ENCODE peak calls at places on chromosomes 5 and 9, in four cellular contexts. I, N, S and O are unnamed samples. For H3K4me1 and H3K9me1, the result is how much of the 10 kb centered on the place peaks cover.

GRCh38 chr5:22852807-22853670 is at the start of gene CDH12:
- DNase-seq in N (no peak), S (no peak), I (no peak), O (no peak)

GRCh38 chr5:107875834-107876233 is 205.1 kb upstream of the EFNA5 start:
- DNase-seq in S (no peak), I (peak), N (no peak), O (no peak)

GRCh38 chr5:137752873-137753226 is 1.3 kb downstream of the HNRNPA0 start:
- DNase-seq in I (no peak), N (peak), S (peak), O (no peak)

GRCh38 chr9:71760901-71761300 is 7.4 kb downstream of the CEMIP2 start:
- DNase-seq in I (no peak), S (no peak), N (no peak), O (no peak)

GRCh38 chr5:126192226-126192625 is 231.0 kb upstream of the GRAMD2B start:
- DNase-seq in N (no peak), I (no peak), S (no peak), O (no peak)

GRCh38 chr5:172603425-172603824 is 37.6 kb upstream of the NEURL1B start:
- DNase-seq in N (no peak), S (no peak), I (peak), O (no peak)

GRCh38 chr5:42951169-42951846 is 88.8 kb downstream of the ANXA2R start:
- DNase-seq in S (no peak), I (peak), N (peak), O (no peak)

GRCh38 chr5:137400571-137400970 is 98.6 kb downstream of the SPOCK1 start:
- DNase-seq in N (no peak), S (no peak), I (no peak), O (no peak)

GRCh38 chr9:96859461-96860198 is 5.3 kb upstream of the ZNF782 start:
- DNase-seq in I (peak), S (no peak), N (no peak), O (peak)

GRCh38 chr9:682633-683508 is 158.6 kb upstream of the DMRT1 start:
- DNase-seq in S (no peak), I (peak), N (peak), O (no peak)

GRCh38 chr5:137734962-137735530 is 843 bp downstream of the KLHL3 start:
- DNase-seq in N (no peak), S (no peak), I (peak), O (no peak)

GRCh38 chr5:16856531-16856930 is 79.6 kb downstream of the MYO10 start:
- DNase-seq in S (no peak), N (no peak), I (peak), O (peak)

GRCh38 chr5:95664204-95664786 is 17.7 kb downstream of the RFESD start:
- DNase-seq in S (no peak), N (peak), I (peak), O (no peak)

GRCh38 chr5:9617739-9618504 is 12.2 kb downstream of the TAS2R1 start:
- DNase-seq in S (no peak), I (no peak), N (no peak), O (no peak)

GRCh38 chr5:103674739-103675138 is 112.2 kb upstream of the NUDT12 start:
- DNase-seq in S (no peak), I (peak), N (no peak), O (no peak)

GRCh38 chr5:137566118-137566541 is 67.0 kb upstream of the SPOCK1 start:
- DNase-seq in S (no peak), N (no peak), I (peak), O (no peak)

GRCh38 chr5:141883184-141883947 is 5.2 kb upstream of the PCDH1 start:
- DNase-seq in I (peak), N (peak), S (peak), O (no peak)

GRCh38 chr5:57698785-57699184 is 216.2 kb upstream of the ACTBL2 start:
- DNase-seq in I (no peak), S (no peak), N (peak), O (peak)

GRCh38 chr5:170269579-170269978 is 28.0 kb downstream of the LCP2 start:
- DNase-seq in S (no peak), I (no peak), N (peak), O (no peak)

GRCh38 chr9:119898316-119898715 is 529.1 kb upstream of the BRINP1 start:
- DNase-seq in N (no peak), I (no peak), S (no peak), O (no peak)

GRCh38 chr9:125190371-125190801 is 783 bp upstream of the PPP6C start:
- DNase-seq in S (no peak), I (no peak), N (no peak), O (no peak)

GRCh38 chr5:73443725-73444498 is 4.7 kb downstream of the FOXD1 start:
- DNase-seq in S (no peak), N (no peak), I (no peak), O (no peak)

GRCh38 chr5:36390640-36391039 is 88.9 kb upstream of the RANBP3L start:
- DNase-seq in N (no peak), S (no peak), I (no peak), O (no peak)

GRCh38 chr5:147782053-147783028 is at the start of gene JAKMIP2:
- DNase-seq in I (peak), S (peak), N (no peak), O (no peak)

GRCh38 chr9:123678038-123678877 is 251.7 kb downstream of the DENND1A start:
- DNase-seq in S (no peak), I (peak), N (peak), O (no peak)

GRCh38 chr9:17519761-17520160 is 59.1 kb upstream of the SH3GL2 start:
- DNase-seq in I (peak), N (peak), S (no peak), O (no peak)

GRCh38 chr5:78518365-78519197 is 130.0 kb downstream of the LHFPL2 start:
- DNase-seq in N (peak), S (no peak), I (peak), O (no peak)

GRCh38 chr9:94014066-94014654 is 59.0 kb upstream of the BARX1 start:
- DNase-seq in I (peak), S (peak), N (peak), O (no peak)

GRCh38 chr9:78601957-78602565 is 305.1 kb downstream of the PSAT1 start:
- DNase-seq in S (peak), I (peak), N (peak), O (peak)

GRCh38 chr5:148840531-148840930 is 14.1 kb downstream of the ADRB2 start:
- DNase-seq in S (no peak), N (no peak), I (peak), O (no peak)

GRCh38 chr5:147234825-147235635 is at the start of gene STK32A:
- DNase-seq in I (no peak), S (no peak), N (peak), O (no peak)

GRCh38 chr5:131225282-131225974 is 38.4 kb upstream of the CDC42SE2 start:
- DNase-seq in S (no peak), I (no peak), N (no peak), O (no peak)
- H3K4me1 ChIP-seq in S (under half), I (under half), N (under half), O (under half)

DNA sequence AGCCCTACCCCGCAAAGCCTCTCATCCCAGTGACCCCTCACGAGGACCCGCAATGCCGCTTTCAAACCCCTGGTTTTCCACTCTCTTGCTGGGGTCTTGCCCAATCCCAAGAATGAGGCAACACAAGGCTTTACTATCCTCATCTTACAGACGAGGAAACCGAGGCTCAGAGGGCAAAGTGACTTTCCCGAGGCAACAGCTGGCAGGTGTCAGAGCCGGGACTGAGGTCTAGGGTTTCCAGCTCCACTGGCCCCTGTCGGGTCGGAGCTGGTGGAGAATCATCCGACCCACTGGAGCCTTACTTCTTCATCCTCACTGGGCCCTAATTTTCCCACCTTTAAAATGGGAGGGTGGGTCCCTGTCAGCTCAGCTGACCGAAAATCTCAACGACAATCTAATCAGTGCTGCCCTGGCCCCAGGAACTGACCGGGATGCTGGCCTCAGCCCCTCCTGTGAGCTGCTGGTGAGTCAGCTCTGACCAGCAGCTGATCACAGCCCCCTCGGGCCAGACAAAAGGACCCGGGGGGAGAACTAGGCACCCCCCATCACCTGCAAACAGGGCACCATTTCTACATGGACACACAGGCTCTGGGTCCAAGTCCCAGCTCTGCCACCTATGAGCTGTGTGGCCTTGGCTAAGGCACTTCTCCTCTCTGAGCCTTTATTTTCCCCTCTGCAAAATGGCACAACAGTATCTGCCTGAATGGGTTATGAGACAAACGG is 72.7 kb upstream of the STXBP1 start:
- DNase-seq in S (peak), I (peak), N (peak), O (no peak)
- H3K9me1 ChIP-seq in S (under half), I (under half), N (under half), O (under half)

GRCh38 chr9:38046669-38047300 is 22.2 kb downstream of the SHB start:
- DNase-seq in I (peak), N (peak), S (no peak), O (peak)
- H3K4me1 ChIP-seq in I (under half), N (under half), S (under half), O (half or more)

DNA sequence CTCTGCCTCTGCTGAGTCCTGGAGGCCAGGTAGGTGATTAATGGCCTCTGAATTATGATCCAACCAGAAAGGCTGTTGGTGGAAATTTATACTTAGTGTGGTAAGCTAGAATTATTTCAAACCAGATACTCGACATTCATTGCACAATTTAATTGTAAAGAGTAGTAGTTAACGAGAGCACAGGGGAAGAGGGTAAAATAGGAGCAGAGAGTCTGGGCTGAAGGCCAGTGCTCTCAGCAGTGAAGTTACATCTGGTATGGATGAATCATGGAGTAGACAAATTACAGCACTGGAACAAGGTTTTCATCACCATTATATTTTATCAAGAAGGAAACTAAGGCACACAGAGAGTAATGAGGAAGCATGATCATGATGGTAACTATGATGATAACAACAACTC is 92.5 kb downstream of the TLR4 start:
- DNase-seq in S (no peak), I (no peak), N (no peak), O (no peak)
- H3K9me1 ChIP-seq in S (under half), I (under half), N (under half), O (under half)

DNA sequence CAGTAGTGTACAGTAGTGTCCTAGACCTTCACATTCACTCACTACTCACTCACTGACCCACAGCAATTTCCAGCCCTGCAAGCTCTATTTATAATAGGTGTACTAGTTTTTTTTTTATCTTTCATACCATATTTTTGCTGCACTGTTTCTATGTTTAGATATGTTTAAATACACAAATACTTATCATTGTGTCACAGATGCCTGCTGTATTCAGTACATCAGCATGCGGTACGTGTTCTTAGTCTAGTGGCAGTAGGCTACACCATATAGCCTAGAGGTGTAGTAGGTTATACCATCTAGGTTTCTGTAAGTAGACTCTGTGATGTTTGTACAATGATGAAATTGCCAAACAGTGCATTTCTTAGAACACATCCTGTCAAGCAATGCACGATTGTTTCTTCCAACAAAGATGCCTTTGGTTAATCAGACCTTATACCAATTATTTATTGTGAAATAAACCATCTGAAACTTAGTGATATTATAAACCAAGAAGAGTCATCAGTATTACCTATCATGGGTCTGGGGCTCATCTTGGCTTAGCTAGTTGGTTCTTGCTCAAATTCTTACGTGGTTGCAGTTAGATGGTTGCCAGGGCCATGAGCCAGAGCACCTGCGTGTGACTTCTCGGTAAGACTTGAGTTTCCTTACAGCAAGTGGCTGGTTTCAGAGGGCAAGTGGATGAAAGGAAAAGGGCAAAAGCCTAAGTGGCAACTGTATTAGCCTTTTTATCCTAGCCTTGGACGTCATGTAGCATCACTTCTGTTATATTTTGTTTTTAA is 41.1 kb downstream of the ERBIN start:
- DNase-seq in N (no peak), S (peak), I (peak), O (no peak)
- H3K4me1 ChIP-seq in N (under half), S (under half), I (under half), O (under half)

DNA sequence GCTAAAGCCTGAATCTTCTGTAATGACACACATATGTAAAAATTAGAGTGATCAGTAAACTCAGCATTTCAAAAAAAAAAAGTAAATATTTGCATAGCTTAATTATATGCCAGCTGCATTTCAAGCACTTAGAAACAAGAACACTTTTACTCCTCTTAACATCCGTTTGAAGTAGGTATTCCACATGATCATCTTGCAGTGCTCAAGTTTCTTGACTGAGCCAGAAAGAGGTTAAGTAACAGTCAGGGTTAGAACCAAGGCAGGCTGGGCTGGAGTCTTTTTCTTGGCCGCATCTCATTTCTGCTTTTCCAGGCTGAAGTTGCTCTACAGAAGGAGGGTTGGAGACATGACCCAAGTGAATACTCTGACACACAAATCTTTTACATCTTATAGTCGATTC is 27.7 kb downstream of the EGFLAM start:
- DNase-seq in S (no peak), I (no peak), N (no peak), O (no peak)
- H3K9me1 ChIP-seq in S (under half), I (under half), N (under half), O (under half)

GRCh38 chr9:33517373-33517772 is 6.7 kb upstream of the ANKRD18B start:
- DNase-seq in N (peak), I (peak), S (peak), O (no peak)
- H3K4me1 ChIP-seq in N (under half), I (under half), S (under half), O (under half)

DNA sequence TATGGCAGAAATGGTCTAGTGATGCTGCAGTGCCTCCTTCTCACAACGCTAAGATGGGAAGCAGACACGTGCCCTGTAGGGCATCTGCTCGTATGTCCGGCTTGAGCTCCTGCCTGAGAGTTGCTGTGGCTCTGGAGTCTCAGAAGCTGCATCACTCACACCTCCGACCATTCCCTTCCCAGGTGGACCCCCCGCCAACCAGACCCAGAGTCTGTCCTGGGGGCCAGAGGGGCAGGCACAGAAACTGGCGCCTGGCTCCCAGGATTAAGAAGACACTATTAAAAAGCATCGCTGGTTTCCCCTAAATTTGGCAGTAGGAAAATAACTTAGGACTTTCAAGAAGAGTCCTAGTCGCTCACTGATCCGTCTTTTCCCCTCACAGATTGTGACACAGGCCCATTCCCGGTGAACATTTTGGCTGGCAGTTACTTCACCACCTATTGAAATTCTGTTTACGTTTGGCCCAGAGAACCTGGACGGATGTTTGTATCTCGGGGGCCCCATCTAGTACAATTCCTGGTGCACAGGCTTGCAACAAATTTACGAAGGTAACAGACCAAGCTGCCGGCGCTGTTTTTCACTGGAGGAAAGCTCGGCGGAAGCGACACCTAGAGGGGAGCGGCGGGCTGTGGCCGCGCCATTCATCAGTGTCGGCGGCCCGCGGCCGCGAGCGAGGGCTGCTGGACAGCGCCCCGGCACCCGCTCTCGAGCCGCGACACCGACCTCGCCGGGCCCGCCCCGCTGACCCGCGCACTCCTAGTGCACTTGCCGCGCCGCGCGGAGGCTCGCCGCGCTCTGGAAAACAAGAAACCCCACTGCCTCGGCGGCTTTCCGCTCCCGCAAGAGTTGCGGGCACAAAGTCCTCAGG is 1.6 kb downstream of the FSTL4 start:
- DNase-seq in S (peak), I (no peak), N (peak), O (no peak)
- H3K9me1 ChIP-seq in S (under half), I (under half), N (under half), O (under half)